ENCODE peak calls at places on chromosomes 7 and 10, in four cellular contexts. R is esophagus squamous epithelium, V is brain microvascular endothelial cell, Q is Peyer's patch. B is an unnamed sample.

GRCh38 chr7:99806839-99807478 is 20.9 kb upstream of the CYP3A43 start:
- DNase-seq in R (no peak), V (no peak), Q (no peak), B (no peak)

GRCh38 chr7:91344911-91345310 is 80.7 kb downstream of the FZD1 start:
- DNase-seq in R (no peak), V (no peak), Q (no peak), B (no peak)

GRCh38 chr10:132163826-132164515 is 22.8 kb upstream of the DPYSL4 start:
- DNase-seq in R (no peak), V (no peak), Q (no peak), B (no peak)

GRCh38 chr7:47586925-47587324 is 5.0 kb upstream of the TNS3 start:
- DNase-seq in R (no peak), V (no peak), Q (no peak), B (no peak)

GRCh38 chr7:25255603-25256320 is 27.5 kb upstream of the NPVF start:
- DNase-seq in R (no peak), V (no peak), Q (no peak), B (no peak)

GRCh38 chr10:93223336-93223735 is 149.6 kb downstream of the CYP26A1 start:
- DNase-seq in R (no peak), V (no peak), Q (no peak), B (no peak)

GRCh38 chr10:69218831-69219230 is 1.3 kb upstream of the HKDC1 start:
- DNase-seq in R (no peak), V (no peak), Q (no peak), B (no peak)

GRCh38 chr7:151491859-151492258 is 27.8 kb downstream of the RHEB start:
- DNase-seq in R (no peak), V (peak; percentile 77), Q (no peak), B (no peak)

GRCh38 chr10:51699145-51699474 is 285 bp downstream of the CSTF2T start:
- DNase-seq in R (no peak), V (no peak), Q (no peak), B (peak; percentile 60)

GRCh38 chr10:73809061-73809818 is 2.2 kb downstream of the NDST2 start:
- DNase-seq in R (no peak), V (no peak), Q (no peak), B (no peak)

GRCh38 chr10:73803680-73804286 is 7.6 kb downstream of the NDST2 start:
- DNase-seq in R (no peak), V (no peak), Q (no peak), B (no peak)

GRCh38 chr10:73808021-73808815 is 3.2 kb downstream of the NDST2 start:
- DNase-seq in R (no peak), V (no peak), Q (no peak), B (no peak)

GRCh38 chr10:73807471-73807870 is 3.9 kb downstream of the NDST2 start:
- DNase-seq in R (no peak), V (no peak), Q (no peak), B (peak; percentile 52)

GRCh38 chr10:73806176-73806950 is 5.0 kb downstream of the NDST2 start:
- DNase-seq in R (no peak), V (no peak), Q (no peak), B (peak; percentile 47)
- H3K36me3 ChIP-seq in R (peaks cover 43% of the 10 kb centered on the region), V (peaks cover 61% of the 10 kb centered on the region), Q (peaks cover 71% of the 10 kb centered on the region), B (peaks cover 70% of the 10 kb centered on the region)

GRCh38 chr10:99432047-99432446 is 1.6 kb upstream of the GOT1 start:
- DNase-seq in R (no peak), V (no peak), Q (no peak), B (no peak)

GRCh38 chr10:99432881-99433280 is 2.5 kb upstream of the GOT1 start:
- DNase-seq in R (no peak), V (no peak), Q (no peak), B (no peak)

GRCh38 chr10:99435986-99436633 is 5.7 kb upstream of the GOT1 start:
- DNase-seq in R (no peak), V (peak; percentile 12), Q (no peak), B (no peak)

GRCh38 chr10:99431190-99431549 is 746 bp upstream of the GOT1 start:
- DNase-seq in R (no peak), V (peak; percentile 4), Q (peak; percentile 87), B (peak; percentile 85)

GRCh38 chr10:99433378-99434020 is 3.1 kb upstream of the GOT1 start:
- DNase-seq in R (no peak), V (no peak), Q (no peak), B (no peak)
- TF ChIP-seq CTCF in R (peak; percentile 39), V (peak; percentile 38), Q (peak; percentile 35), B (no peak)

DNA sequence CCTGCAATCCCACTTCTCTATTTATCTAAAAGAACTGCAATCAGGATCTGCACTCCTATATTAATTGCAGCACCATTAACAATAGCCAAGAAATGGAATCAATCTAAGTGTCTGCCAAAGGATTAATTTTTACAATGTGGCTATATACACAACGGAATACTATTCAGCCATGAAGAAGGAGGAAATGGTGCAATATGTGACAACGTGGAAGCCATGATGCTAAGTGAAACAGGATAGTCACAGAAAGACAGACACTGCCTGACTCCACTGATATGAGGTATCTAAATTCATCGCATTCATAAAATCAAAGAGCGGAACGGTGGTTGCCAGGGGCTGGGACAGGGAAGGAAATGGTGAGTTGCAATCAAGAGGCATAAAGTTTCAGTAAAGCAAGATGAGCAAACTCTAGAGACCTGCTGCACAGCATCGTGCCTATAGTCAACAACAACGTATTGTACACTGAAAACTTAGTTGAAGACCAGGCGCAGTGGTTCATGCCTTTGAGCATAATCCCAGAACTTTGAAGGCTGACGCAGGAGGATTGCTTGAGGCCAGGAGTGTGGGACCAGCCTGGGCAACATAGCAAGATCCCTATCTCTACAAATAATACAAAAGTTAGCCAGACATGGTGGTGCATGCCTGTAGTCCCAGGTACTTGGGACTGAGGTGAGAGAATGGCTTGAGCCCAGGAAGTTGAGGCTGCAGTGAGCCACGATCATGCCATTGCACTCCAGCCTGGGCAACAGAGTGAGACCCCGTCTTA is 76.3 kb downstream of the FGFR2 start:
- DNase-seq in R (no peak), V (no peak), Q (no peak), B (no peak)
- H3K36me3 ChIP-seq in R (no peaks in the 10 kb centered on the region), V (no peaks in the 10 kb centered on the region), Q (no peaks in the 10 kb centered on the region), B (no peaks in the 10 kb centered on the region)

GRCh38 chr7:85469446-85469970 is 282.7 kb upstream of the SEMA3D start:
- DNase-seq in R (no peak), V (no peak), Q (no peak), B (no peak)

GRCh38 chr7:85464042-85464651 is 277.3 kb upstream of the SEMA3D start:
- DNase-seq in R (no peak), V (no peak), Q (no peak), B (no peak)
- TF ChIP-seq CTCF in R (no peak), V (no peak), Q (no peak), B (peak; percentile 13)

GRCh38 chr10:77794256-77795142 is 132.1 kb downstream of the DLG5 start:
- DNase-seq in R (no peak), V (no peak), Q (no peak), B (no peak)
- H3K36me3 ChIP-seq in R (peaks cover 25% of the 10 kb centered on the region), V (peaks cover 23% of the 10 kb centered on the region), Q (peaks cover 90% of the 10 kb centered on the region), B (peaks cover 68% of the 10 kb centered on the region)

DNA sequence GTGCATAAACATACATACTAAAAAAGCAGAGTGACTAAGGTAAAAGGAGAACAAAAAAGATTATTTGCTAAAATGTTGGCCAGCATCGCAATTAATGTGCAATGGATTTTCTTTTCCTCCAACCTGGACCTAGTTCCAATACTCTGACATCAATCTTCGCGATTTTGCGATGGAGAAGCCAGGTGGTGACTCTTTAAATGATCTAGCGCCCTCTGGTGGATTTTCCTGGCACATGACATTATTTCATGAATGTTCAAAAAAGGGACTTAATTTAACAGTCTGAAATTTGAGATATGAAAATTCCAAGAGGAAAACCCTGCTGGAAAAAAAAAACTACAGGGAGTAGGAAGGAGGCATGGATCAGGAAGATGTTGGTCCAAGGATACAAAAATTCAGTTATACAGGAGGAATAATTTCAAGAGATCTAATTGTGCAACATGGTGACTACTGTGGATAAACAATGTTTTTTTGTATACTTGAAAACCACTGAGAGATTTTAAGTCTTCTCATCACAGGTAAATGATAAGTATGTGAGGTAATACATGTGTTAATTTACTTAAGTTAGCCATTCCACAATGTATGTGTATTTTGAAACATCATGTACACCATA is 4.3 kb upstream of the KCNMA1 start:
- DNase-seq in R (no peak), V (peak; percentile 89), Q (peak; percentile 86), B (no peak)
- TF ChIP-seq CTCF in R (peak; percentile 92), V (peak; percentile 72), Q (peak; percentile 90), B (peak; percentile 86)

GRCh38 chr10:84147347-84147746 is 8.0 kb downstream of the GHITM start:
- DNase-seq in R (no peak), V (no peak), Q (no peak), B (no peak)
- H3K36me3 ChIP-seq in R (no peaks in the 10 kb centered on the region), V (peaks cover 57% of the 10 kb centered on the region), Q (peaks cover 98% of the 10 kb centered on the region), B (peaks cover 98% of the 10 kb centered on the region)

GRCh38 chr10:103699611-103700435 is 155.6 kb downstream of the SH3PXD2A start:
- DNase-seq in R (no peak), V (no peak), Q (no peak), B (no peak)
- TF ChIP-seq CTCF in R (no peak), V (peak; percentile 55), Q (no peak), B (no peak)

GRCh38 chr7:134201569-134202261 is 74.6 kb downstream of the LRGUK start:
- DNase-seq in R (no peak), V (no peak), Q (no peak), B (no peak)
- H3K36me3 ChIP-seq in R (no peaks in the 10 kb centered on the region), V (no peaks in the 10 kb centered on the region), Q (no peaks in the 10 kb centered on the region), B (no peaks in the 10 kb centered on the region)